ENCODE peak calls at places on chromosomes 12 and 14, in seven cellular contexts. One of them, this sample, is unnamed.

GRCh38 chr12:96248532-96248931 is 54.4 kb downstream of the ELK3 start:
- DNase-seq in T-helper 2 cell: no peak
- DNase-seq in BJ: no peak
- DNase-seq in AG10803: peak; percentile 45
- DNase-seq in ACHN: no peak
- DNase-seq in activated naive CD4-positive, alpha-beta T cell treated with Interleukin-2 at 50 U/mL for 16 hours: no peak
- DNase-seq in kidney: no peak
- DNase-seq in this sample: peak; percentile 67

GRCh38 chr12:18898469-18898868 is 160.6 kb downstream of the CAPZA3 start:
- DNase-seq in T-helper 2 cell: no peak
- DNase-seq in BJ: no peak
- DNase-seq in AG10803: peak; percentile 23
- DNase-seq in ACHN: no peak
- DNase-seq in activated naive CD4-positive, alpha-beta T cell treated with Interleukin-2 at 50 U/mL for 16 hours: no peak
- DNase-seq in kidney: no peak
- DNase-seq in this sample: no peak

GRCh38 chr14:94826774-94827173 is 56.9 kb upstream of the GSC start:
- DNase-seq in T-helper 2 cell: no peak
- DNase-seq in BJ: no peak
- DNase-seq in AG10803: no peak
- DNase-seq in ACHN: no peak
- DNase-seq in activated naive CD4-positive, alpha-beta T cell treated with Interleukin-2 at 50 U/mL for 16 hours: no peak
- DNase-seq in kidney: no peak
- DNase-seq in this sample: no peak

GRCh38 chr12:34396006-34396860 is 373.9 kb downstream of the ALG10 start:
- DNase-seq in T-helper 2 cell: no peak
- DNase-seq in BJ: no peak
- DNase-seq in AG10803: no peak
- DNase-seq in ACHN: no peak
- DNase-seq in activated naive CD4-positive, alpha-beta T cell treated with Interleukin-2 at 50 U/mL for 16 hours: no peak
- DNase-seq in kidney: peak; percentile 38
- DNase-seq in this sample: peak; percentile 0

GRCh38 chr12:62848418-62848817 is 86.5 kb downstream of the PPM1H start:
- DNase-seq in T-helper 2 cell: peak; percentile 39
- DNase-seq in BJ: peak; percentile 49
- DNase-seq in AG10803: peak; percentile 66
- DNase-seq in ACHN: peak; percentile 90
- DNase-seq in activated naive CD4-positive, alpha-beta T cell treated with Interleukin-2 at 50 U/mL for 16 hours: peak; percentile 3
- DNase-seq in kidney: no peak
- DNase-seq in this sample: no peak

GRCh38 chr12:40583743-40584142 is 108.5 kb upstream of the CNTN1 start:
- DNase-seq in T-helper 2 cell: no peak
- DNase-seq in BJ: no peak
- DNase-seq in AG10803: no peak
- DNase-seq in ACHN: no peak
- DNase-seq in activated naive CD4-positive, alpha-beta T cell treated with Interleukin-2 at 50 U/mL for 16 hours: no peak
- DNase-seq in kidney: no peak
- DNase-seq in this sample: no peak

GRCh38 chr12:129776977-129777667 is 126.7 kb downstream of the TMEM132D start:
- DNase-seq in T-helper 2 cell: no peak
- DNase-seq in BJ: no peak
- DNase-seq in AG10803: no peak
- DNase-seq in ACHN: no peak
- DNase-seq in activated naive CD4-positive, alpha-beta T cell treated with Interleukin-2 at 50 U/mL for 16 hours: no peak
- DNase-seq in kidney: no peak
- DNase-seq in this sample: no peak

GRCh38 chr12:57235728-57236131 is 6.2 kb downstream of the SHMT2 start:
- DNase-seq in T-helper 2 cell: no peak
- DNase-seq in BJ: no peak
- DNase-seq in AG10803: no peak
- DNase-seq in ACHN: no peak
- DNase-seq in activated naive CD4-positive, alpha-beta T cell treated with Interleukin-2 at 50 U/mL for 16 hours: no peak
- DNase-seq in kidney: no peak
- DNase-seq in this sample: no peak

GRCh38 chr12:12214635-12215131 is 52.2 kb downstream of the LRP6 start:
- DNase-seq in T-helper 2 cell: no peak
- DNase-seq in BJ: no peak
- DNase-seq in AG10803: no peak
- DNase-seq in ACHN: no peak
- DNase-seq in activated naive CD4-positive, alpha-beta T cell treated with Interleukin-2 at 50 U/mL for 16 hours: no peak
- DNase-seq in kidney: no peak
- DNase-seq in this sample: no peak

GRCh38 chr14:77979171-77979570 is 179.3 kb downstream of the ADCK1 start:
- DNase-seq in T-helper 2 cell: no peak
- DNase-seq in BJ: no peak
- DNase-seq in AG10803: no peak
- DNase-seq in ACHN: no peak
- DNase-seq in activated naive CD4-positive, alpha-beta T cell treated with Interleukin-2 at 50 U/mL for 16 hours: no peak
- DNase-seq in kidney: no peak
- DNase-seq in this sample: peak; percentile 72

GRCh38 chr14:61077437-61077836 is 96.4 kb downstream of the SLC38A6 start:
- DNase-seq in T-helper 2 cell: no peak
- DNase-seq in BJ: no peak
- DNase-seq in AG10803: no peak
- DNase-seq in ACHN: no peak
- DNase-seq in activated naive CD4-positive, alpha-beta T cell treated with Interleukin-2 at 50 U/mL for 16 hours: no peak
- DNase-seq in kidney: no peak
- DNase-seq in this sample: no peak

GRCh38 chr12:96912943-96913342 is 5.9 kb downstream of the NEDD1 start:
- DNase-seq in T-helper 2 cell: no peak
- DNase-seq in BJ: no peak
- DNase-seq in AG10803: no peak
- DNase-seq in ACHN: no peak
- DNase-seq in activated naive CD4-positive, alpha-beta T cell treated with Interleukin-2 at 50 U/mL for 16 hours: no peak
- DNase-seq in kidney: no peak
- DNase-seq in this sample: no peak

GRCh38 chr12:793037-793436 is 40.7 kb downstream of the WNK1 start:
- DNase-seq in T-helper 2 cell: no peak
- DNase-seq in BJ: no peak
- DNase-seq in AG10803: no peak
- DNase-seq in ACHN: no peak
- DNase-seq in activated naive CD4-positive, alpha-beta T cell treated with Interleukin-2 at 50 U/mL for 16 hours: no peak
- DNase-seq in kidney: no peak
- DNase-seq in this sample: no peak

GRCh38 chr14:53670701-53671100 is 285.9 kb downstream of the BMP4 start:
- DNase-seq in T-helper 2 cell: peak; percentile 60
- DNase-seq in BJ: peak; percentile 29
- DNase-seq in AG10803: peak; percentile 44
- DNase-seq in ACHN: no peak
- DNase-seq in activated naive CD4-positive, alpha-beta T cell treated with Interleukin-2 at 50 U/mL for 16 hours: no peak
- DNase-seq in kidney: no peak
- DNase-seq in this sample: no peak

GRCh38 chr12:8541591-8541990 is 886 bp upstream of the CLEC4E start:
- DNase-seq in T-helper 2 cell: no peak
- DNase-seq in BJ: no peak
- DNase-seq in AG10803: no peak
- DNase-seq in ACHN: no peak
- DNase-seq in activated naive CD4-positive, alpha-beta T cell treated with Interleukin-2 at 50 U/mL for 16 hours: no peak
- DNase-seq in kidney: no peak
- DNase-seq in this sample: no peak

GRCh38 chr12:659090-659683 is 4.1 kb downstream of the NINJ2 start:
- DNase-seq in T-helper 2 cell: no peak
- DNase-seq in BJ: no peak
- DNase-seq in AG10803: no peak
- DNase-seq in ACHN: no peak
- DNase-seq in activated naive CD4-positive, alpha-beta T cell treated with Interleukin-2 at 50 U/mL for 16 hours: no peak
- DNase-seq in kidney: no peak
- DNase-seq in this sample: no peak

GRCh38 chr14:106372870-106373657 is 846.7 kb downstream of the TMEM121 start:
- DNase-seq in T-helper 2 cell: peak; percentile 71
- DNase-seq in BJ: no peak
- DNase-seq in AG10803: no peak
- DNase-seq in ACHN: peak; percentile 53
- DNase-seq in activated naive CD4-positive, alpha-beta T cell treated with Interleukin-2 at 50 U/mL for 16 hours: peak; percentile 81
- DNase-seq in kidney: peak; percentile 77
- DNase-seq in this sample: no peak

GRCh38 chr14:91038439-91038838 is 22.0 kb downstream of the RPS6KA5 start:
- DNase-seq in T-helper 2 cell: no peak
- DNase-seq in BJ: no peak
- DNase-seq in AG10803: peak; percentile 75
- DNase-seq in ACHN: no peak
- DNase-seq in activated naive CD4-positive, alpha-beta T cell treated with Interleukin-2 at 50 U/mL for 16 hours: no peak
- DNase-seq in kidney: no peak
- DNase-seq in this sample: peak; percentile 23

GRCh38 chr12:31928246-31929139 is 30.7 kb upstream of the RESF1 start:
- DNase-seq in T-helper 2 cell: peak; percentile 80
- DNase-seq in BJ: no peak
- DNase-seq in AG10803: no peak
- DNase-seq in ACHN: no peak
- DNase-seq in activated naive CD4-positive, alpha-beta T cell treated with Interleukin-2 at 50 U/mL for 16 hours: peak; percentile 12
- DNase-seq in kidney: no peak
- DNase-seq in this sample: no peak

GRCh38 chr14:79920180-79920579 is 291.1 kb downstream of the DIO2 start:
- DNase-seq in T-helper 2 cell: no peak
- DNase-seq in BJ: no peak
- DNase-seq in AG10803: no peak
- DNase-seq in ACHN: no peak
- DNase-seq in activated naive CD4-positive, alpha-beta T cell treated with Interleukin-2 at 50 U/mL for 16 hours: no peak
- DNase-seq in kidney: peak; percentile 35
- DNase-seq in this sample: no peak

GRCh38 chr14:100187247-100187833 is 27.9 kb upstream of the DEGS2 start:
- DNase-seq in T-helper 2 cell: no peak
- DNase-seq in BJ: no peak
- DNase-seq in AG10803: no peak
- DNase-seq in ACHN: no peak
- DNase-seq in activated naive CD4-positive, alpha-beta T cell treated with Interleukin-2 at 50 U/mL for 16 hours: no peak
- DNase-seq in kidney: peak; percentile 72
- DNase-seq in this sample: no peak

GRCh38 chr12:22672951-22673350 is 48.0 kb downstream of the ETNK1 start:
- DNase-seq in T-helper 2 cell: no peak
- DNase-seq in BJ: peak; percentile 69
- DNase-seq in AG10803: peak; percentile 86
- DNase-seq in ACHN: peak; percentile 43
- DNase-seq in activated naive CD4-positive, alpha-beta T cell treated with Interleukin-2 at 50 U/mL for 16 hours: no peak
- DNase-seq in kidney: no peak
- DNase-seq in this sample: no peak

GRCh38 chr12:75665216-75665615 is 153.8 kb upstream of the KRR1 start:
- DNase-seq in T-helper 2 cell: no peak
- DNase-seq in BJ: peak; percentile 37
- DNase-seq in AG10803: peak; percentile 56
- DNase-seq in ACHN: no peak
- DNase-seq in activated naive CD4-positive, alpha-beta T cell treated with Interleukin-2 at 50 U/mL for 16 hours: no peak
- DNase-seq in kidney: no peak
- DNase-seq in this sample: no peak

GRCh38 chr12:42504049-42504448 is 85.5 kb downstream of the PRICKLE1 start:
- DNase-seq in T-helper 2 cell: no peak
- DNase-seq in BJ: no peak
- DNase-seq in AG10803: no peak
- DNase-seq in ACHN: peak; percentile 39
- DNase-seq in activated naive CD4-positive, alpha-beta T cell treated with Interleukin-2 at 50 U/mL for 16 hours: no peak
- DNase-seq in kidney: no peak
- DNase-seq in this sample: no peak

GRCh38 chr14:67490201-67490600 is 1.7 kb upstream of the TMEM229B start:
- DNase-seq in T-helper 2 cell: no peak
- DNase-seq in BJ: no peak
- DNase-seq in AG10803: no peak
- DNase-seq in ACHN: no peak
- DNase-seq in activated naive CD4-positive, alpha-beta T cell treated with Interleukin-2 at 50 U/mL for 16 hours: no peak
- DNase-seq in kidney: peak; percentile 7
- DNase-seq in this sample: no peak

GRCh38 chr12:108571604-108572165 is 9.3 kb downstream of the ISCU start:
- DNase-seq in T-helper 2 cell: no peak
- DNase-seq in BJ: no peak
- DNase-seq in AG10803: no peak
- DNase-seq in ACHN: no peak
- DNase-seq in activated naive CD4-positive, alpha-beta T cell treated with Interleukin-2 at 50 U/mL for 16 hours: no peak
- DNase-seq in kidney: no peak
- DNase-seq in this sample: no peak

This sample was measured in Ammon's horn.